ENCODE peak calls at places on chromosomes 1 and 21, in nine cellular contexts. One of them, this sample, is unnamed. For H3K9me3, the result is how much of the 10 kb centered on the place peaks cover.

GRCh38 chr1:201013991-201014815 is 9.3 kb downstream of the KIF21B start:
- DNase-seq in mucosa of descending colon: no peak
- DNase-seq in heart left ventricle: no peak
- DNase-seq in aorta: no peak
- DNase-seq in kidney: peak
- DNase-seq in lower lobe of right lung: peak
- DNase-seq in fibroblast of lung: no peak
- DNase-seq in HCT116: no peak
- DNase-seq in lung: no peak
- DNase-seq in this sample: no peak

GRCh38 chr1:92184632-92185031 is 33.1 kb upstream of the C1orf146 start:
- DNase-seq in mucosa of descending colon: no peak
- DNase-seq in heart left ventricle: no peak
- DNase-seq in aorta: no peak
- DNase-seq in kidney: no peak
- DNase-seq in lower lobe of right lung: no peak
- DNase-seq in fibroblast of lung: peak
- DNase-seq in HCT116: no peak
- DNase-seq in lung: no peak
- DNase-seq in this sample: no peak

GRCh38 chr1:9793291-9793690 is 30.5 kb downstream of the CLSTN1 start:
- DNase-seq in mucosa of descending colon: no peak
- DNase-seq in heart left ventricle: no peak
- DNase-seq in aorta: peak
- DNase-seq in kidney: no peak
- DNase-seq in lower lobe of right lung: no peak
- DNase-seq in fibroblast of lung: no peak
- DNase-seq in HCT116: no peak
- DNase-seq in lung: no peak
- DNase-seq in this sample: no peak

GRCh38 chr1:23899070-23899469 is 14.1 kb downstream of the CNR2 start:
- DNase-seq in mucosa of descending colon: no peak
- DNase-seq in heart left ventricle: no peak
- DNase-seq in aorta: no peak
- DNase-seq in kidney: no peak
- DNase-seq in lower lobe of right lung: no peak
- DNase-seq in fibroblast of lung: no peak
- DNase-seq in HCT116: no peak
- DNase-seq in lung: no peak
- DNase-seq in this sample: no peak

GRCh38 chr1:76958808-76959207 is 91.5 kb downstream of the ST6GALNAC5 start:
- DNase-seq in mucosa of descending colon: no peak
- DNase-seq in heart left ventricle: no peak
- DNase-seq in aorta: no peak
- DNase-seq in kidney: no peak
- DNase-seq in lower lobe of right lung: no peak
- DNase-seq in fibroblast of lung: no peak
- DNase-seq in HCT116: no peak
- DNase-seq in lung: no peak
- DNase-seq in this sample: no peak

GRCh38 chr1:40625476-40626382 is 39.8 kb downstream of the RIMS3 start:
- DNase-seq in mucosa of descending colon: no peak
- DNase-seq in heart left ventricle: no peak
- DNase-seq in aorta: no peak
- DNase-seq in kidney: no peak
- DNase-seq in lower lobe of right lung: no peak
- DNase-seq in fibroblast of lung: no peak
- DNase-seq in HCT116: no peak
- DNase-seq in lung: no peak
- DNase-seq in this sample: no peak

GRCh38 chr1:54800899-54801759 is at the start of gene TTC22:
- DNase-seq in mucosa of descending colon: peak
- DNase-seq in heart left ventricle: no peak
- DNase-seq in aorta: no peak
- DNase-seq in kidney: peak
- DNase-seq in lower lobe of right lung: peak
- DNase-seq in fibroblast of lung: no peak
- DNase-seq in HCT116: peak
- DNase-seq in lung: peak
- DNase-seq in this sample: no peak

GRCh38 chr21:34018185-34018584 is 55.2 kb upstream of the MRPS6 start:
- DNase-seq in mucosa of descending colon: no peak
- DNase-seq in heart left ventricle: no peak
- DNase-seq in aorta: no peak
- DNase-seq in kidney: no peak
- DNase-seq in lower lobe of right lung: no peak
- DNase-seq in fibroblast of lung: no peak
- DNase-seq in HCT116: no peak
- DNase-seq in lung: no peak
- DNase-seq in this sample: no peak

GRCh38 chr1:86205741-86206140 is 49.2 kb upstream of the COL24A1 start:
- DNase-seq in mucosa of descending colon: no peak
- DNase-seq in heart left ventricle: no peak
- DNase-seq in aorta: no peak
- DNase-seq in kidney: no peak
- DNase-seq in lower lobe of right lung: no peak
- DNase-seq in fibroblast of lung: no peak
- DNase-seq in HCT116: no peak
- DNase-seq in lung: no peak
- DNase-seq in this sample: no peak

GRCh38 chr1:15055736-15056415 is 97.7 kb upstream of the TMEM51 start:
- DNase-seq in mucosa of descending colon: no peak
- DNase-seq in heart left ventricle: no peak
- DNase-seq in aorta: no peak
- DNase-seq in kidney: no peak
- DNase-seq in lower lobe of right lung: no peak
- DNase-seq in fibroblast of lung: no peak
- DNase-seq in HCT116: no peak
- DNase-seq in lung: no peak
- DNase-seq in this sample: no peak

GRCh38 chr21:45948576-45949141 is 32.9 kb upstream of the COL6A1 start:
- DNase-seq in mucosa of descending colon: no peak
- DNase-seq in heart left ventricle: no peak
- DNase-seq in aorta: peak
- DNase-seq in kidney: no peak
- DNase-seq in lower lobe of right lung: no peak
- DNase-seq in fibroblast of lung: no peak
- DNase-seq in HCT116: no peak
- DNase-seq in lung: no peak
- DNase-seq in this sample: no peak

GRCh38 chr1:182968151-182968741 is 15.3 kb upstream of the SHCBP1L start:
- DNase-seq in mucosa of descending colon: no peak
- DNase-seq in heart left ventricle: no peak
- DNase-seq in aorta: no peak
- DNase-seq in kidney: no peak
- DNase-seq in lower lobe of right lung: no peak
- DNase-seq in fibroblast of lung: no peak
- DNase-seq in HCT116: peak
- DNase-seq in lung: no peak
- DNase-seq in this sample: no peak

GRCh38 chr1:145918992-145919939 is 749 bp upstream of the PEX11B start:
- DNase-seq in mucosa of descending colon: peak
- DNase-seq in heart left ventricle: peak
- DNase-seq in aorta: peak
- DNase-seq in kidney: peak
- DNase-seq in lower lobe of right lung: peak
- DNase-seq in fibroblast of lung: peak
- DNase-seq in HCT116: peak
- DNase-seq in lung: peak
- DNase-seq in this sample: peak

GRCh38 chr1:35894183-35894582 is 11.2 kb downstream of the AGO1 start:
- DNase-seq in mucosa of descending colon: no peak
- DNase-seq in heart left ventricle: peak
- DNase-seq in aorta: no peak
- DNase-seq in kidney: no peak
- DNase-seq in lower lobe of right lung: peak
- DNase-seq in fibroblast of lung: peak
- DNase-seq in HCT116: no peak
- DNase-seq in lung: peak
- DNase-seq in this sample: no peak

GRCh38 chr1:154992721-154993571 is 440 bp upstream of the LENEP start:
- DNase-seq in mucosa of descending colon: peak
- DNase-seq in heart left ventricle: no peak
- DNase-seq in aorta: no peak
- DNase-seq in kidney: peak
- DNase-seq in lower lobe of right lung: peak
- DNase-seq in fibroblast of lung: peak
- DNase-seq in HCT116: no peak
- DNase-seq in lung: no peak
- DNase-seq in this sample: no peak

GRCh38 chr1:193545171-193545570 is 358.8 kb upstream of the B3GALT2 start:
- DNase-seq in mucosa of descending colon: no peak
- DNase-seq in heart left ventricle: no peak
- DNase-seq in aorta: no peak
- DNase-seq in kidney: no peak
- DNase-seq in lower lobe of right lung: no peak
- DNase-seq in fibroblast of lung: no peak
- DNase-seq in HCT116: no peak
- DNase-seq in lung: no peak
- DNase-seq in this sample: no peak

GRCh38 chr1:199182151-199182843 is 543.5 kb downstream of the PTPRC start:
- DNase-seq in mucosa of descending colon: no peak
- DNase-seq in heart left ventricle: no peak
- DNase-seq in aorta: no peak
- DNase-seq in kidney: no peak
- DNase-seq in lower lobe of right lung: no peak
- DNase-seq in fibroblast of lung: no peak
- DNase-seq in HCT116: no peak
- DNase-seq in lung: no peak
- DNase-seq in this sample: no peak

DNA sequence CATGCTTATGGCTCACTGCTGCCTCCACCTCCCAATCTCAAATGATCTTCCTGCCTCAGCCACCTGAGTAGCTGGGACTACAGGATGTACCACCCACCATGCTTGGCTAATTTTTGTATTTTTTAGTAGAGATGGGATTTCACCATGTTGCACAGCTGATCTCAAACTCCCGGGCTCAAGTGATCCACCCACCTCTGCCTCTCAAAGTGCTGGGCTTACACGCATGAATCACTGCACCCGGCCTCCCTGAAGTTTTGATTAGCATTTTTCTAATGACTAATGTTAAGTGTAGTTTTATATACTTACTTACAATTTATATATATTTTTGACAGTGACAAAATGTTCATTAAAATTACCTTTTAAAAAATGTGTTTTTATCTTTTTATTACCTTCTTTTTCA is 41.1 kb downstream of the ZNF678 start:
- DNase-seq in mucosa of descending colon: no peak
- DNase-seq in heart left ventricle: no peak
- DNase-seq in aorta: no peak
- DNase-seq in kidney: no peak
- DNase-seq in lower lobe of right lung: no peak
- DNase-seq in fibroblast of lung: no peak
- DNase-seq in HCT116: no peak
- DNase-seq in lung: no peak
- DNase-seq in this sample: no peak
- H3K9me3 ChIP-seq in mucosa of descending colon: half or more
- H3K9me3 ChIP-seq in heart left ventricle: under half
- H3K9me3 ChIP-seq in aorta: under half
- H3K9me3 ChIP-seq in kidney: under half
- H3K9me3 ChIP-seq in lower lobe of right lung: under half
- H3K9me3 ChIP-seq in fibroblast of lung: under half
- H3K9me3 ChIP-seq in HCT116: under half
- H3K9me3 ChIP-seq in lung: under half
- H3K9me3 ChIP-seq in this sample: under half

GRCh38 chr1:247193958-247194357 is 22.1 kb upstream of the ZNF124 start:
- DNase-seq in mucosa of descending colon: no peak
- DNase-seq in heart left ventricle: no peak
- DNase-seq in aorta: no peak
- DNase-seq in kidney: no peak
- DNase-seq in lower lobe of right lung: no peak
- DNase-seq in fibroblast of lung: no peak
- DNase-seq in HCT116: no peak
- DNase-seq in lung: no peak
- DNase-seq in this sample: no peak
- H3K9me3 ChIP-seq in mucosa of descending colon: half or more
- H3K9me3 ChIP-seq in heart left ventricle: under half
- H3K9me3 ChIP-seq in aorta: under half
- H3K9me3 ChIP-seq in kidney: under half
- H3K9me3 ChIP-seq in lower lobe of right lung: half or more
- H3K9me3 ChIP-seq in fibroblast of lung: under half
- H3K9me3 ChIP-seq in HCT116: under half
- H3K9me3 ChIP-seq in lung: under half
- H3K9me3 ChIP-seq in this sample: half or more

DNA sequence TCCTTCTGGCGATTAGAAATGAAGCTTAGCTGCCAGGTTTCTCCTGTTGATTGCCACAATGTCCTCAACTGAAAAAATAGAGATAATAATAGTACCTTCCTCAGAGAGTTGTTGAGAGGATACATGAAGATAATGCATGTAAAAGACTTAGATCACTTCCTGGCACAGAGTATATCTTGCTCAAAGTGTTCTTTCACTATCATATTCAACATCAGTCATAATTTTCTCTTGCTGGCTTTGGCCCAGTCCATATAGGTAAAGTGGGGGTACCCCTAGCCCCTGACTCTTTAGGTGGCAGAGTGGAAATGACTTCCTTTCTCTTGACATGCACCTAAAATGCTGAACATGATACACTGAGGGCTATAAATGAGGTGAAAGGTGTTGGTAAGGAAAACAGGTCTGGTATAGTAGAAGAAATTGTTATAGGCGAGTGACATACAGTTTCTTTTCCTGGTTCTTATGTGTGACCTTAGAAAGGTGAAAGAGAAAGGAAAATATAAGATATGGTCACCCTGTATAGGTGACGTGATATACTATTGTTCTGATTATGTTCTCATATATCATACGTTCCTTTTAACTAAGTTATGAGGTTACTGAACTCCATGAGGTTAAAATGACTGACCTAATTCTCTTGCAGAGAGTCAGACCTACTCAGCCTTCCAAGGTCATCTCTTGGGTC is 209.9 kb upstream of the DEPDC1 start:
- DNase-seq in mucosa of descending colon: no peak
- DNase-seq in heart left ventricle: no peak
- DNase-seq in aorta: no peak
- DNase-seq in kidney: no peak
- DNase-seq in lower lobe of right lung: no peak
- DNase-seq in fibroblast of lung: no peak
- DNase-seq in HCT116: no peak
- DNase-seq in lung: no peak
- DNase-seq in this sample: no peak
- H3K9me3 ChIP-seq in mucosa of descending colon: under half
- H3K9me3 ChIP-seq in heart left ventricle: under half
- H3K9me3 ChIP-seq in aorta: under half
- H3K9me3 ChIP-seq in kidney: under half
- H3K9me3 ChIP-seq in lower lobe of right lung: under half
- H3K9me3 ChIP-seq in fibroblast of lung: under half
- H3K9me3 ChIP-seq in HCT116: under half
- H3K9me3 ChIP-seq in lung: under half
- H3K9me3 ChIP-seq in this sample: under half

DNA sequence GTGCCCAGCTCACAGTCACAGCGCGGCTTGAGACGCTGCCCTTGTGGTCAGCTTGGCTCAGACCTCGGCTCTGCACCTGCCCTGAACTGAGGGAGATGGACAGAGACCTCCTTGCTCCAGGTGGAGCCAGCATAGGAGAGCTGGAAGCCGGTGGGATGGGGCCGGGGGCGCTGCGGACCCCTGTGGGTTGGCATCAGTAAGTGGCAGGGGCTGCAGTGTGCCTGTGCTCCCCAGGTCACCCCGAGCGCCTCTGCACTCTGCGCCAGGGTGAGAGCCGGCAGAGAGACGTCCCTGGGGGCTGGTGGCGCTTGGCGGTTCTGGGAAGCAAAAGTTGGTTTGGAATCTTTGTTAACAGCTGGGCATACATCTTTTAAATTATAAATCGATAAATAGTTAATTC is 105.6 kb upstream of the TTC34 start:
- DNase-seq in mucosa of descending colon: no peak
- DNase-seq in heart left ventricle: no peak
- DNase-seq in aorta: no peak
- DNase-seq in kidney: no peak
- DNase-seq in lower lobe of right lung: no peak
- DNase-seq in fibroblast of lung: no peak
- DNase-seq in HCT116: no peak
- DNase-seq in lung: no peak
- DNase-seq in this sample: no peak
- H3K9me3 ChIP-seq in mucosa of descending colon: under half
- H3K9me3 ChIP-seq in heart left ventricle: under half
- H3K9me3 ChIP-seq in aorta: under half
- H3K9me3 ChIP-seq in kidney: under half
- H3K9me3 ChIP-seq in lower lobe of right lung: under half
- H3K9me3 ChIP-seq in fibroblast of lung: under half
- H3K9me3 ChIP-seq in HCT116: under half
- H3K9me3 ChIP-seq in lung: under half
- H3K9me3 ChIP-seq in this sample: under half